ENCODE peak calls at places on chromosome 4, in ten cellular contexts. A is transverse colon, H is cerebellar nuclear complex, W is GM19239, D is hypothalamus, Y is LHCN-M2, L is AG09309, J is PC-9, Z is Peyer's patch, P is cardiac fibroblast. E is an unnamed sample.

GRCh38 chr4:38902695-38903094 is 35.1 kb downstream of the FAM114A1 start:
- DNase-seq in A (no peak), H (peak), W (peak), D (no peak), Y (peak), L (no peak), J (peak), Z (no peak), P (peak), E (no peak)

GRCh38 chr4:32789026-32789608 is 2068.9 kb downstream of the PCDH7 start:
- DNase-seq in A (no peak), H (no peak), W (no peak), D (peak), Y (no peak), L (no peak), J (no peak), Z (no peak), P (peak), E (no peak)

GRCh38 chr4:27635936-27636913 is 775.6 kb downstream of the STIM2 start:
- DNase-seq in A (no peak), H (no peak), W (no peak), D (no peak), Y (no peak), L (no peak), J (no peak), Z (no peak), P (no peak), E (no peak)

GRCh38 chr4:115113382-115114106 is at the start of gene NDST4:
- DNase-seq in A (no peak), H (no peak), W (no peak), D (peak), Y (peak), L (no peak), J (no peak), Z (no peak), P (no peak), E (no peak)

GRCh38 chr4:6943012-6943869 is 33.6 kb downstream of the TBC1D14 start:
- DNase-seq in A (peak), H (no peak), W (no peak), D (no peak), Y (no peak), L (no peak), J (no peak), Z (peak), P (no peak), E (no peak)

GRCh38 chr4:166734797-166735196 is 499.5 kb downstream of the SPOCK3 start:
- DNase-seq in A (no peak), H (no peak), W (no peak), D (no peak), Y (no peak), L (no peak), J (no peak), Z (no peak), P (no peak), E (no peak)

GRCh38 chr4:133498149-133498548 is 349.1 kb downstream of the PCDH10 start:
- DNase-seq in A (no peak), H (no peak), W (no peak), D (no peak), Y (peak), L (no peak), J (no peak), Z (no peak), P (peak), E (no peak)

GRCh38 chr4:116849620-116850019 is 235.8 kb downstream of the TRAM1L1 start:
- DNase-seq in A (no peak), H (no peak), W (no peak), D (no peak), Y (no peak), L (no peak), J (no peak), Z (no peak), P (no peak), E (no peak)

GRCh38 chr4:185210102-185210981 is 944 bp downstream of the SNX25 start:
- DNase-seq in A (peak), H (peak), W (no peak), D (peak), Y (peak), L (no peak), J (peak), Z (peak), P (peak), E (no peak)

GRCh38 chr4:75985116-75985515 is 5.6 kb downstream of the SDAD1 start:
- DNase-seq in A (no peak), H (no peak), W (no peak), D (no peak), Y (peak), L (peak), J (no peak), Z (no peak), P (peak), E (peak)

GRCh38 chr4:5477613-5478012 is 230.7 kb downstream of the EVC2 start:
- DNase-seq in A (no peak), H (no peak), W (no peak), D (no peak), Y (no peak), L (no peak), J (no peak), Z (no peak), P (no peak), E (no peak)

GRCh38 chr4:128483816-128484215 is 196.2 kb upstream of the PGRMC2 start:
- DNase-seq in A (no peak), H (no peak), W (no peak), D (no peak), Y (no peak), L (peak), J (no peak), Z (no peak), P (peak), E (no peak)